ENCODE peak calls at places on chromosome 19, in eight cellular contexts. One of them, this sample, is unnamed.

GRCh38 chr19:23699521-23699860 is 12.5 kb upstream of the ZNF675 start:
- DNase-seq in Caco-2: no peak
- DNase-seq in adrenal gland: no peak
- DNase-seq in glutamatergic neuron: no peak
- DNase-seq in AG04450: no peak
- DNase-seq in osteocyte: peak; percentile 54
- DNase-seq in A549: no peak
- DNase-seq in heart right ventricle: no peak
- DNase-seq in this sample: no peak

GRCh38 chr19:10420444-10421239 is at the start of gene PDE4A:
- DNase-seq in Caco-2: peak; percentile 53
- DNase-seq in adrenal gland: no peak
- DNase-seq in glutamatergic neuron: peak; percentile 81
- DNase-seq in AG04450: no peak
- DNase-seq in osteocyte: no peak
- DNase-seq in A549: peak; percentile 32
- DNase-seq in heart right ventricle: no peak
- DNase-seq in this sample: no peak

GRCh38 chr19:7924651-7925170 is 1.2 kb downstream of the CTXN1 start:
- DNase-seq in Caco-2: no peak
- DNase-seq in adrenal gland: peak; percentile 33
- DNase-seq in glutamatergic neuron: no peak
- DNase-seq in AG04450: no peak
- DNase-seq in osteocyte: no peak
- DNase-seq in A549: no peak
- DNase-seq in heart right ventricle: no peak
- DNase-seq in this sample: no peak

GRCh38 chr19:36449059-36449670 is 30.7 kb upstream of the ZFP82 start:
- DNase-seq in Caco-2: no peak
- DNase-seq in adrenal gland: no peak
- DNase-seq in glutamatergic neuron: no peak
- DNase-seq in AG04450: no peak
- DNase-seq in osteocyte: no peak
- DNase-seq in A549: no peak
- DNase-seq in heart right ventricle: no peak
- DNase-seq in this sample: no peak

GRCh38 chr19:3151563-3152430 is 16.0 kb downstream of the GNA15 start:
- DNase-seq in Caco-2: no peak
- DNase-seq in adrenal gland: no peak
- DNase-seq in glutamatergic neuron: no peak
- DNase-seq in AG04450: no peak
- DNase-seq in osteocyte: no peak
- DNase-seq in A549: no peak
- DNase-seq in heart right ventricle: no peak
- DNase-seq in this sample: no peak

GRCh38 chr19:38115264-38115802 is 108.7 kb downstream of the DPF1 start:
- DNase-seq in Caco-2: no peak
- DNase-seq in adrenal gland: no peak
- DNase-seq in glutamatergic neuron: no peak
- DNase-seq in AG04450: no peak
- DNase-seq in osteocyte: no peak
- DNase-seq in A549: no peak
- DNase-seq in heart right ventricle: no peak
- DNase-seq in this sample: no peak

GRCh38 chr19:7415163-7415856 is 66.6 kb downstream of the ARHGEF18 start:
- DNase-seq in Caco-2: no peak
- DNase-seq in adrenal gland: no peak
- DNase-seq in glutamatergic neuron: no peak
- DNase-seq in AG04450: peak; percentile 69
- DNase-seq in osteocyte: no peak
- DNase-seq in A549: no peak
- DNase-seq in heart right ventricle: no peak
- DNase-seq in this sample: no peak

GRCh38 chr19:30071871-30072270 is 129.8 kb downstream of the URI1 start:
- DNase-seq in Caco-2: no peak
- DNase-seq in adrenal gland: no peak
- DNase-seq in glutamatergic neuron: peak; percentile 5
- DNase-seq in AG04450: no peak
- DNase-seq in osteocyte: no peak
- DNase-seq in A549: no peak
- DNase-seq in heart right ventricle: no peak
- DNase-seq in this sample: no peak

GRCh38 chr19:42634409-42635232 is 39.9 kb upstream of the CEACAM8 start:
- DNase-seq in Caco-2: peak; percentile 69
- DNase-seq in adrenal gland: peak; percentile 40
- DNase-seq in glutamatergic neuron: peak; percentile 51
- DNase-seq in AG04450: no peak
- DNase-seq in osteocyte: no peak
- DNase-seq in A549: peak; percentile 73
- DNase-seq in heart right ventricle: no peak
- DNase-seq in this sample: no peak

GRCh38 chr19:38247126-38247525 is 9.0 kb downstream of the PPP1R14A start:
- DNase-seq in Caco-2: no peak
- DNase-seq in adrenal gland: no peak
- DNase-seq in glutamatergic neuron: no peak
- DNase-seq in AG04450: no peak
- DNase-seq in osteocyte: no peak
- DNase-seq in A549: no peak
- DNase-seq in heart right ventricle: no peak
- DNase-seq in this sample: no peak

GRCh38 chr19:28234637-28235036 is 978.3 kb downstream of the UQCRFS1 start:
- DNase-seq in Caco-2: no peak
- DNase-seq in adrenal gland: no peak
- DNase-seq in glutamatergic neuron: no peak
- DNase-seq in AG04450: no peak
- DNase-seq in osteocyte: no peak
- DNase-seq in A549: no peak
- DNase-seq in heart right ventricle: no peak
- DNase-seq in this sample: no peak

GRCh38 chr19:17654993-17655392 is 33.2 kb downstream of the UNC13A start:
- DNase-seq in Caco-2: no peak
- DNase-seq in adrenal gland: no peak
- DNase-seq in glutamatergic neuron: no peak
- DNase-seq in AG04450: no peak
- DNase-seq in osteocyte: no peak
- DNase-seq in A549: peak; percentile 31
- DNase-seq in heart right ventricle: no peak
- DNase-seq in this sample: no peak

GRCh38 chr19:15507068-15508034 is 974 bp upstream of the CYP4F22 start:
- DNase-seq in Caco-2: no peak
- DNase-seq in adrenal gland: no peak
- DNase-seq in glutamatergic neuron: no peak
- DNase-seq in AG04450: no peak
- DNase-seq in osteocyte: no peak
- DNase-seq in A549: no peak
- DNase-seq in heart right ventricle: no peak
- DNase-seq in this sample: no peak

GRCh38 chr19:10019246-10019645 is 6.0 kb downstream of the RDH8 start:
- DNase-seq in Caco-2: no peak
- DNase-seq in adrenal gland: no peak
- DNase-seq in glutamatergic neuron: no peak
- DNase-seq in AG04450: no peak
- DNase-seq in osteocyte: no peak
- DNase-seq in A549: no peak
- DNase-seq in heart right ventricle: no peak
- DNase-seq in this sample: no peak

GRCh38 chr19:46015961-46016425 is 6.9 kb downstream of the PGLYRP1 start:
- DNase-seq in Caco-2: peak; percentile 41
- DNase-seq in adrenal gland: no peak
- DNase-seq in glutamatergic neuron: peak; percentile 43
- DNase-seq in AG04450: no peak
- DNase-seq in osteocyte: no peak
- DNase-seq in A549: no peak
- DNase-seq in heart right ventricle: no peak
- DNase-seq in this sample: no peak

GRCh38 chr19:46602392-46603194 is 1.5 kb downstream of the CALM3 start:
- DNase-seq in Caco-2: no peak
- DNase-seq in adrenal gland: peak; percentile 57
- DNase-seq in glutamatergic neuron: no peak
- DNase-seq in AG04450: no peak
- DNase-seq in osteocyte: no peak
- DNase-seq in A549: no peak
- DNase-seq in heart right ventricle: no peak
- DNase-seq in this sample: no peak

GRCh38 chr19:46000497-46001246 is 5.4 kb downstream of the CCDC61 start:
- DNase-seq in Caco-2: no peak
- DNase-seq in adrenal gland: peak; percentile 41
- DNase-seq in glutamatergic neuron: peak; percentile 77
- DNase-seq in AG04450: no peak
- DNase-seq in osteocyte: no peak
- DNase-seq in A549: no peak
- DNase-seq in heart right ventricle: peak; percentile 44
- DNase-seq in this sample: no peak

GRCh38 chr19:43642531-43642930 is 2.9 kb upstream of the CADM4 start:
- DNase-seq in Caco-2: no peak
- DNase-seq in adrenal gland: no peak
- DNase-seq in glutamatergic neuron: no peak
- DNase-seq in AG04450: no peak
- DNase-seq in osteocyte: no peak
- DNase-seq in A549: no peak
- DNase-seq in heart right ventricle: no peak
- DNase-seq in this sample: no peak

GRCh38 chr19:46620716-46621115 is 4.2 kb downstream of the PTGIR start:
- DNase-seq in Caco-2: no peak
- DNase-seq in adrenal gland: no peak
- DNase-seq in glutamatergic neuron: peak; percentile 59
- DNase-seq in AG04450: no peak
- DNase-seq in osteocyte: no peak
- DNase-seq in A549: no peak
- DNase-seq in heart right ventricle: no peak
- DNase-seq in this sample: no peak

GRCh38 chr19:45804140-45804958 is 10.8 kb downstream of the RSPH6A start:
- DNase-seq in Caco-2: no peak
- DNase-seq in adrenal gland: no peak
- DNase-seq in glutamatergic neuron: no peak
- DNase-seq in AG04450: no peak
- DNase-seq in osteocyte: no peak
- DNase-seq in A549: no peak
- DNase-seq in heart right ventricle: no peak
- DNase-seq in this sample: no peak

DNA sequence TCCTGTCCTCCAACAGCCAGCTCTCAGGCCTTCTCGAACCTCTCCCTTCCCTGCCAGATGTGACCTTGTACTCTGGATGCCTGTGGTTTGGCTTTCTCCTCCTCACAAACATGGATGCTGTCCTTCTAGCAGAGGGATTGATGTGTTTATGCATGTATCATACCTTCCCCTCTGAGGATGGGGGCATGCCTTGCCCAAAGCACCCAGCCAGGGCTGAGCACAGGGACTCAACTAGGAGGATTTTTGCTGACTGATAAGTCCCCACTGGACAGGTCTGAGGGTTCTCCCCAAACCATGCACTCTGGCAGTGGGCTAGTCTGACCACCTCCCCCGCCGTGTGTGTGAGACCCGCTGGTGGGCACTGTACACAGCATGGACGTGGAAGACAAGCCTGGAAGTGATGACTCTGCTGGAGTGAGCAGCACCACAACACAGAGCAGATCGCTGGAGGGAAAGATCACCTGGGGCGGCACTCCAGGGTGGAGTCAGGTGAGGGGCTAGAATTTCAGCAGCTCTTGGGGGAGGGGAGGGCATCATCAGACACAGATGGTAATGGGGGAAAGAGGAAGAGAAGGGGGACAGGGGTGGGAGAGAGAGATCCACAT is 360.3 kb upstream of the ZNF507 start:
- DNase-seq in Caco-2: no peak
- DNase-seq in adrenal gland: no peak
- DNase-seq in glutamatergic neuron: no peak
- DNase-seq in AG04450: no peak
- DNase-seq in osteocyte: peak; percentile 83
- DNase-seq in A549: no peak
- DNase-seq in heart right ventricle: no peak
- DNase-seq in this sample: no peak
- TF ChIP-seq CTCF in Caco-2: no peak
- TF ChIP-seq CTCF in adrenal gland: no peak
- TF ChIP-seq CTCF in glutamatergic neuron: no peak
- TF ChIP-seq CTCF in AG04450: no peak
- TF ChIP-seq CTCF in osteocyte: no peak
- TF ChIP-seq CTCF in A549: no peak
- TF ChIP-seq CTCF in heart right ventricle: no peak
- TF ChIP-seq CTCF in this sample: no peak

DNA sequence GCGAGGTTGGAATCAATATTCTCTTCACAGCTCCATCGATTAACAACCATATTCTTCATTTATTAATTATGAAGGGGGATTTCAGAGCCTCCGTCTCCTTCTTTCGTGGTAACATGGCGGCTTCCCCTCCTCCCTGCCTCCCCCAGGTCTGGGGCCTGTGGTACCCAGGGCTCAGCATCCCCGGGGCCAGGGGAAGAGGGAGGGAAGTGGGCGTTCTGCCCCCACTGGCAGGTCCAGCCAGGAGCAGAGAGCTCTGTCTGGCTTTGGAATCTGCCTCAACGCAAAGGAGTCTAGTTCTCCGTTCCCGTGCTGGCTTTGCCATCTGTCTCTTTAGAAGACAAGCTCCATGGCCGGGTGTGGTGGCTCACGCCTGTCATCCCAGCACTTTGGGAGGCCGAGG is 37.8 kb upstream of the ONECUT3 start:
- DNase-seq in Caco-2: no peak
- DNase-seq in adrenal gland: no peak
- DNase-seq in glutamatergic neuron: no peak
- DNase-seq in AG04450: no peak
- DNase-seq in osteocyte: no peak
- DNase-seq in A549: no peak
- DNase-seq in heart right ventricle: no peak
- DNase-seq in this sample: no peak
- TF ChIP-seq CTCF in Caco-2: no peak
- TF ChIP-seq CTCF in adrenal gland: no peak
- TF ChIP-seq CTCF in glutamatergic neuron: no peak
- TF ChIP-seq CTCF in AG04450: no peak
- TF ChIP-seq CTCF in osteocyte: no peak
- TF ChIP-seq CTCF in A549: no peak
- TF ChIP-seq CTCF in heart right ventricle: no peak
- TF ChIP-seq CTCF in this sample: no peak

GRCh38 chr19:44767295-44768180 is 10.2 kb upstream of the CBLC start:
- DNase-seq in Caco-2: no peak
- DNase-seq in adrenal gland: no peak
- DNase-seq in glutamatergic neuron: no peak
- DNase-seq in AG04450: no peak
- DNase-seq in osteocyte: no peak
- DNase-seq in A549: no peak
- DNase-seq in heart right ventricle: no peak
- DNase-seq in this sample: no peak
- TF ChIP-seq CTCF in Caco-2: no peak
- TF ChIP-seq CTCF in adrenal gland: no peak
- TF ChIP-seq CTCF in glutamatergic neuron: no peak
- TF ChIP-seq CTCF in AG04450: no peak
- TF ChIP-seq CTCF in osteocyte: no peak
- TF ChIP-seq CTCF in A549: no peak
- TF ChIP-seq CTCF in heart right ventricle: no peak
- TF ChIP-seq CTCF in this sample: no peak

DNA sequence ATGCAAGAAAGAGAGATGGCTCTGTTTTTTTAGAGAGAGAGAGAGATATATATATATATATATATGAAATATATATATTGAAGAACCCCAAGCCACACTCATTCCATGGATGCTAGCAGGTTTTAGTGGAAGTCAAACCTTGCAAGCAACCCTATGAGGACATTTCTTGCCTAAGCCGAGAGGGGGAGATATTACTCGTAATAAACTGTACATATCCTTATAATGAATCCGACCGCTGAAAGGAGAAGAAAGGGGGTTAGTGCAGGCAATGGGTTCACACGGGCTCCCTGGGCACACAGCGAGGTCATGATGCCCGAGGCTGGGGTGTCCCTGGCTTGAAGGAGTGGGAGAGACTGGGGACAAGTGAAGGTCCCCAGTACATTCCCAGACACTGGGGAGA is 78.3 kb downstream of the IER2 start:
- DNase-seq in Caco-2: no peak
- DNase-seq in adrenal gland: no peak
- DNase-seq in glutamatergic neuron: no peak
- DNase-seq in AG04450: no peak
- DNase-seq in osteocyte: no peak
- DNase-seq in A549: no peak
- DNase-seq in heart right ventricle: no peak
- DNase-seq in this sample: no peak
- TF ChIP-seq CTCF in Caco-2: no peak
- TF ChIP-seq CTCF in adrenal gland: no peak
- TF ChIP-seq CTCF in glutamatergic neuron: no peak
- TF ChIP-seq CTCF in AG04450: no peak
- TF ChIP-seq CTCF in osteocyte: no peak
- TF ChIP-seq CTCF in A549: no peak
- TF ChIP-seq CTCF in heart right ventricle: no peak
- TF ChIP-seq CTCF in this sample: no peak

This sample was measured in type B pancreatic cell.